ENCODE peak calls at places on chromosomes 12 and 14, in six cellular contexts. One of them, this sample, is unnamed.

GRCh38 chr12:23083267-23083666 is 458.3 kb downstream of the ETNK1 start:
- DNase-seq in AG04449: no peak
- DNase-seq in mucosa of descending colon: no peak
- DNase-seq in mammary epithelial cell: peak; percentile 93
- DNase-seq in A549: no peak
- DNase-seq in effector memory CD4-positive, alpha-beta T cell: no peak
- DNase-seq in this sample: peak; percentile 1

GRCh38 chr12:67853204-67853603 is 136.0 kb upstream of the IFNG-AS1 start:
- DNase-seq in AG04449: peak; percentile 55
- DNase-seq in mucosa of descending colon: no peak
- DNase-seq in mammary epithelial cell: no peak
- DNase-seq in A549: no peak
- DNase-seq in effector memory CD4-positive, alpha-beta T cell: no peak
- DNase-seq in this sample: no peak

GRCh38 chr14:105499256-105500035 is 8.4 kb downstream of the TEDC1 start:
- DNase-seq in AG04449: no peak
- DNase-seq in mucosa of descending colon: peak; percentile 46
- DNase-seq in mammary epithelial cell: no peak
- DNase-seq in A549: no peak
- DNase-seq in effector memory CD4-positive, alpha-beta T cell: no peak
- DNase-seq in this sample: no peak

GRCh38 chr12:131537267-131537920 is 173.5 kb upstream of the SFSWAP start:
- DNase-seq in AG04449: no peak
- DNase-seq in mucosa of descending colon: no peak
- DNase-seq in mammary epithelial cell: no peak
- DNase-seq in A549: no peak
- DNase-seq in effector memory CD4-positive, alpha-beta T cell: no peak
- DNase-seq in this sample: no peak

GRCh38 chr12:50961708-50962107 is 9.4 kb downstream of the HIGD1C start:
- DNase-seq in AG04449: no peak
- DNase-seq in mucosa of descending colon: no peak
- DNase-seq in mammary epithelial cell: no peak
- DNase-seq in A549: no peak
- DNase-seq in effector memory CD4-positive, alpha-beta T cell: no peak
- DNase-seq in this sample: no peak

GRCh38 chr12:89475203-89475990 is 49.2 kb downstream of the GALNT4 start:
- DNase-seq in AG04449: no peak
- DNase-seq in mucosa of descending colon: no peak
- DNase-seq in mammary epithelial cell: no peak
- DNase-seq in A549: no peak
- DNase-seq in effector memory CD4-positive, alpha-beta T cell: no peak
- DNase-seq in this sample: no peak

GRCh38 chr14:95255487-95255886 is 64.2 kb downstream of the CLMN start:
- DNase-seq in AG04449: no peak
- DNase-seq in mucosa of descending colon: peak; percentile 88
- DNase-seq in mammary epithelial cell: peak; percentile 87
- DNase-seq in A549: peak; percentile 81
- DNase-seq in effector memory CD4-positive, alpha-beta T cell: no peak
- DNase-seq in this sample: no peak

GRCh38 chr14:24130717-24131548 is 474 bp downstream of the FITM1 start:
- DNase-seq in AG04449: no peak
- DNase-seq in mucosa of descending colon: no peak
- DNase-seq in mammary epithelial cell: no peak
- DNase-seq in A549: no peak
- DNase-seq in effector memory CD4-positive, alpha-beta T cell: no peak
- DNase-seq in this sample: no peak

GRCh38 chr14:55556929-55557623 is 22.9 kb upstream of the KTN1 start:
- DNase-seq in AG04449: peak; percentile 85
- DNase-seq in mucosa of descending colon: no peak
- DNase-seq in mammary epithelial cell: peak; percentile 91
- DNase-seq in A549: no peak
- DNase-seq in effector memory CD4-positive, alpha-beta T cell: no peak
- DNase-seq in this sample: peak; percentile 61

DNA sequence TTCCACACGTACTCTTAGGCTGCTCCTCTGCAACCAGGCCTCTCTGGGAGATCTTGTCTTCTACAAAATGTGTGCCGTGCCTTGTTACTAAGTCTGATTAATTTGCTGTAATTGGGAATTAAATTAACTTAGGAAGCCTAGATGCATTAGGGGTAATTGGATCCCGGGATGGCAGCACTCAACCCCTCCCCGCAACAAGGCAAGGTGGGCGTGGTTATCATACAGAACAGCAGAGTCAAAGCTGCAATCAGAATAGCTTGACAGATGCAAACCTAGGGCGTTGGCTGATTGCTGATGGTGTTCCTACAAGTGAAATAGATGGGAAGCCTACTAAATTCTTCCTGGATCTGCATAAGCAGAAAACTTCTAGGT is 34.5 kb upstream of the NFYB start:
- DNase-seq in AG04449: no peak
- DNase-seq in mucosa of descending colon: no peak
- DNase-seq in mammary epithelial cell: no peak
- DNase-seq in A549: no peak
- DNase-seq in effector memory CD4-positive, alpha-beta T cell: no peak
- DNase-seq in this sample: no peak
- H3K4me3 ChIP-seq in AG04449: no peak overlapping the region
- H3K4me3 ChIP-seq in mucosa of descending colon: no peak overlapping the region
- H3K4me3 ChIP-seq in mammary epithelial cell: no peak overlapping the region
- H3K4me3 ChIP-seq in A549: no peak overlapping the region
- H3K4me3 ChIP-seq in effector memory CD4-positive, alpha-beta T cell: no peak overlapping the region
- H3K4me3 ChIP-seq in this sample: no peak overlapping the region

GRCh38 chr12:96698965-96699364 is 208.1 kb upstream of the NEDD1 start:
- DNase-seq in AG04449: no peak
- DNase-seq in mucosa of descending colon: no peak
- DNase-seq in mammary epithelial cell: no peak
- DNase-seq in A549: no peak
- DNase-seq in effector memory CD4-positive, alpha-beta T cell: no peak
- DNase-seq in this sample: no peak

DNA sequence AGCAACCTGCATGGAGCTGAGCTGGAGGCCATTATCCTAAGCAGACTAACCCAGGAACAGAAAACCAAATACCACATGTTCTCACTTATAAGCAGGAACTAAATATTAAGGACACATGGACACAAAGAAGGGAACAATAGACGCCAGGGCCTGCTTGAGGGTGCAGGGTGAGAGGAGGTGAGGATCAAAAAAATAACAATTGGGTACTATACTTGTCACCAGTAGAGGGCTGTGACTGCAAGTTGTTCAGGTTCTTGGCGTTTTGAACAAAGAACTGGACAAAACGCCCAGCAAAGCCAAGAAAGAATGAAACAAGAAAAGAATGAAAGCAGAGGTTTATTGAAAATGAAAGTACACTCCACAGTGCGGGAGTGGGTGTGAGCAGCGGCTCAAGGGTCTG is 208.5 kb upstream of the NEDD1 start:
- DNase-seq in AG04449: no peak
- DNase-seq in mucosa of descending colon: no peak
- DNase-seq in mammary epithelial cell: no peak
- DNase-seq in A549: no peak
- DNase-seq in effector memory CD4-positive, alpha-beta T cell: no peak
- DNase-seq in this sample: no peak
- H3K4me3 ChIP-seq in AG04449: no peak overlapping the region
- H3K4me3 ChIP-seq in mucosa of descending colon: no peak overlapping the region
- H3K4me3 ChIP-seq in mammary epithelial cell: no peak overlapping the region
- H3K4me3 ChIP-seq in A549: peak overlapping the region; percentile 26
- H3K4me3 ChIP-seq in effector memory CD4-positive, alpha-beta T cell: no peak overlapping the region
- H3K4me3 ChIP-seq in this sample: no peak overlapping the region

DNA sequence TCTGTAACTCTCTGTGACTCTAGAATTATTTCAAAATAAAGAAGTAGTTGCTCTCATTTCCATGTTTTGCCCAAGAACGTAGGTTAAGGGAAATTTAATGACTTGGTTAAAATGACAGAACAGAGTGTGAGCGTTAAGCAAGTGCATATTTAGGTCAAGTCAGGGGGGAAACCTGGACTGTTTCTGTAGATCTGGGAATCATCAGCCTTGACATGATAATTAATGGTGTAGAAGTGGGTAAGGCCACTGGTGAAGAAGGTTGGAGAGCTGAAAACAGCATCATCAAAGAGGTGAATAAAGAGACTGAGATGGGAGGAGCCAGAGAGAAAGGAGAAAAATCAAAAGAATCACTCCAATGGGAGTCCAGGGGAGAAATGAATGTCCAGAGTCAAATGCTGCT is 49.4 kb upstream of the STK38L start:
- DNase-seq in AG04449: no peak
- DNase-seq in mucosa of descending colon: no peak
- DNase-seq in mammary epithelial cell: no peak
- DNase-seq in A549: no peak
- DNase-seq in effector memory CD4-positive, alpha-beta T cell: no peak
- DNase-seq in this sample: no peak
- H3K4me3 ChIP-seq in AG04449: no peak overlapping the region
- H3K4me3 ChIP-seq in mucosa of descending colon: no peak overlapping the region
- H3K4me3 ChIP-seq in mammary epithelial cell: no peak overlapping the region
- H3K4me3 ChIP-seq in A549: no peak overlapping the region
- H3K4me3 ChIP-seq in effector memory CD4-positive, alpha-beta T cell: no peak overlapping the region
- H3K4me3 ChIP-seq in this sample: no peak overlapping the region

GRCh38 chr14:103519837-103520212 is 2.8 kb downstream of the CKB start:
- DNase-seq in AG04449: no peak
- DNase-seq in mucosa of descending colon: peak; percentile 59
- DNase-seq in mammary epithelial cell: no peak
- DNase-seq in A549: no peak
- DNase-seq in effector memory CD4-positive, alpha-beta T cell: no peak
- DNase-seq in this sample: no peak
- H3K4me3 ChIP-seq in AG04449: no peak overlapping the region
- H3K4me3 ChIP-seq in mucosa of descending colon: no peak overlapping the region
- H3K4me3 ChIP-seq in mammary epithelial cell: no peak overlapping the region
- H3K4me3 ChIP-seq in A549: no peak overlapping the region
- H3K4me3 ChIP-seq in effector memory CD4-positive, alpha-beta T cell: no peak overlapping the region
- H3K4me3 ChIP-seq in this sample: no peak overlapping the region

GRCh38 chr14:90003526-90004312 is 48.0 kb downstream of the TDP1 start:
- DNase-seq in AG04449: no peak
- DNase-seq in mucosa of descending colon: no peak
- DNase-seq in mammary epithelial cell: no peak
- DNase-seq in A549: no peak
- DNase-seq in effector memory CD4-positive, alpha-beta T cell: no peak
- DNase-seq in this sample: no peak
- H3K4me3 ChIP-seq in AG04449: no peak overlapping the region
- H3K4me3 ChIP-seq in mucosa of descending colon: no peak overlapping the region
- H3K4me3 ChIP-seq in mammary epithelial cell: no peak overlapping the region
- H3K4me3 ChIP-seq in A549: no peak overlapping the region
- H3K4me3 ChIP-seq in effector memory CD4-positive, alpha-beta T cell: no peak overlapping the region
- H3K4me3 ChIP-seq in this sample: no peak overlapping the region

GRCh38 chr12:52713960-52714886 is 10.9 kb upstream of the KRT77 start:
- DNase-seq in AG04449: no peak
- DNase-seq in mucosa of descending colon: no peak
- DNase-seq in mammary epithelial cell: no peak
- DNase-seq in A549: peak; percentile 54
- DNase-seq in effector memory CD4-positive, alpha-beta T cell: no peak
- DNase-seq in this sample: no peak
- H3K4me3 ChIP-seq in AG04449: no peak overlapping the region
- H3K4me3 ChIP-seq in mucosa of descending colon: no peak overlapping the region
- H3K4me3 ChIP-seq in mammary epithelial cell: no peak overlapping the region
- H3K4me3 ChIP-seq in A549: peak overlapping the region; percentile 53
- H3K4me3 ChIP-seq in effector memory CD4-positive, alpha-beta T cell: peak overlapping the region; percentile 44
- H3K4me3 ChIP-seq in this sample: no peak overlapping the region

GRCh38 chr12:106249411-106250135 is 1.8 kb upstream of the CKAP4 start:
- DNase-seq in AG04449: no peak
- DNase-seq in mucosa of descending colon: peak; percentile 74
- DNase-seq in mammary epithelial cell: no peak
- DNase-seq in A549: no peak
- DNase-seq in effector memory CD4-positive, alpha-beta T cell: no peak
- DNase-seq in this sample: no peak
- H3K4me3 ChIP-seq in AG04449: no peak overlapping the region
- H3K4me3 ChIP-seq in mucosa of descending colon: no peak overlapping the region
- H3K4me3 ChIP-seq in mammary epithelial cell: no peak overlapping the region
- H3K4me3 ChIP-seq in A549: no peak overlapping the region
- H3K4me3 ChIP-seq in effector memory CD4-positive, alpha-beta T cell: no peak overlapping the region
- H3K4me3 ChIP-seq in this sample: peak overlapping the region; percentile 57

DNA sequence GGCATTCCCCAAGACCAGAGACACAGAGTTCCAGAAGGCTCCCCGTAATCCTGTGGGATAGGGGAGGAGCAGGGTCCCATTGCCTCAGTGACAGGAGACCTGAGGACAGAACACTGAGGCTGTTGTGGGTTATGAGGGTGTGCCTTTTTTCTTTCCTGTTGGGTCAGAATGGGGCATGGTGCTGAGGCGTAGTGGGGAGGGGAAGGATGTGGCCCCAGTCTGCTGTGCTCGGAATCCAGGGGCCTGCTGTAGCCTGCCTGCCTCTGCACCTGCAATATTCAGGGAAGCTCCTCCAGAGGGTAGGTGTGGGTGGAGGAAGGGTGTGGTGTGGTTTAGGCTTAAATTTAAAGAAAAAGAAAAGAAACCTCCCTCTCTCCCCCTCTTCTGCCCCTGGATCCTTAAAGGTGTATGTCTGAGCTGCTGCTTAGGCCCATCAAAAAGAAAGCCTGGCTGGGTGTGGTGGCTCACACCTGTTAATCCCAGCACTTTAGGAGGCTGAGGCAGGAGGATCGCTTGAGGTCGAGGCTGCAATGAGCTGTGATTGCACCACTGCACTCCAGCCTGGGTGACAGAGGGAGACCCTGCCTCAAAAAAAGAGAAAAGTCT is 18.7 kb downstream of the PLEKHG3 start:
- DNase-seq in AG04449: no peak
- DNase-seq in mucosa of descending colon: no peak
- DNase-seq in mammary epithelial cell: peak; percentile 94
- DNase-seq in A549: no peak
- DNase-seq in effector memory CD4-positive, alpha-beta T cell: no peak
- DNase-seq in this sample: no peak
- H3K4me3 ChIP-seq in AG04449: no peak overlapping the region
- H3K4me3 ChIP-seq in mucosa of descending colon: no peak overlapping the region
- H3K4me3 ChIP-seq in mammary epithelial cell: no peak overlapping the region
- H3K4me3 ChIP-seq in A549: no peak overlapping the region
- H3K4me3 ChIP-seq in effector memory CD4-positive, alpha-beta T cell: peak overlapping the region; percentile 42
- H3K4me3 ChIP-seq in this sample: no peak overlapping the region